ENCODE peak calls at places on chromosomes 4 and X, in nine cellular contexts. One of them, this sample, is unnamed.

GRCh38 chr4:127783026-127783769 is 1.1 kb downstream of the HSPA4L start:
- DNase-seq in astrocyte: peak; percentile 83
- DNase-seq in RWPE1: peak; percentile 91
- DNase-seq in fibroblast of pulmonary artery: peak; percentile 77
- DNase-seq in T-helper 1 cell: no peak
- DNase-seq in stimulated activated CD4-positive, alpha-beta T cell treated with anti-CD3 and anti-CD28 coated beads, Interleukin-12 subunit alpha, Interleukin-12 subunit beta, amount 100 ng/mL, for 24 hours: no peak
- DNase-seq in non-pigmented ciliary epithelial cell: peak; percentile 24
- DNase-seq in left cardiac atrium: peak; percentile 80
- DNase-seq in neural progenitor cell: peak; percentile 53
- DNase-seq in this sample: peak; percentile 87

GRCh38 chr4:81030617-81031388 is at the start of gene BMP3:
- DNase-seq in T-helper 1 cell: no peak
- DNase-seq in RWPE1: no peak
- DNase-seq in neural progenitor cell: peak; percentile 74
- DNase-seq in non-pigmented ciliary epithelial cell: no peak
- DNase-seq in stimulated activated CD4-positive, alpha-beta T cell treated with anti-CD3 and anti-CD28 coated beads, Interleukin-12 subunit alpha, Interleukin-12 subunit beta, amount 100 ng/mL, for 24 hours: no peak
- DNase-seq in fibroblast of pulmonary artery: no peak
- DNase-seq in astrocyte: peak; percentile 23
- DNase-seq in left cardiac atrium: peak; percentile 23
- DNase-seq in this sample: peak; percentile 86

GRCh38 chrX:133638285-133638684 is 223.0 kb upstream of the GPC4 start:
- DNase-seq in stimulated activated CD4-positive, alpha-beta T cell treated with anti-CD3 and anti-CD28 coated beads, Interleukin-12 subunit alpha, Interleukin-12 subunit beta, amount 100 ng/mL, for 24 hours: no peak
- DNase-seq in RWPE1: no peak
- DNase-seq in T-helper 1 cell: no peak
- DNase-seq in fibroblast of pulmonary artery: no peak
- DNase-seq in astrocyte: peak; percentile 56
- DNase-seq in non-pigmented ciliary epithelial cell: no peak
- DNase-seq in neural progenitor cell: no peak
- DNase-seq in left cardiac atrium: no peak
- DNase-seq in this sample: no peak

GRCh38 chr4:42048394-42048793 is 58.1 kb downstream of the SLC30A9 start:
- DNase-seq in astrocyte: peak; percentile 83
- DNase-seq in neural progenitor cell: no peak
- DNase-seq in fibroblast of pulmonary artery: peak; percentile 72
- DNase-seq in stimulated activated CD4-positive, alpha-beta T cell treated with anti-CD3 and anti-CD28 coated beads, Interleukin-12 subunit alpha, Interleukin-12 subunit beta, amount 100 ng/mL, for 24 hours: no peak
- DNase-seq in left cardiac atrium: no peak
- DNase-seq in RWPE1: peak; percentile 10
- DNase-seq in non-pigmented ciliary epithelial cell: peak; percentile 56
- DNase-seq in T-helper 1 cell: no peak
- DNase-seq in this sample: no peak

GRCh38 chrX:36534900-36535299 is 473.3 kb upstream of the FAM47C start:
- DNase-seq in RWPE1: no peak
- DNase-seq in left cardiac atrium: no peak
- DNase-seq in T-helper 1 cell: no peak
- DNase-seq in astrocyte: no peak
- DNase-seq in stimulated activated CD4-positive, alpha-beta T cell treated with anti-CD3 and anti-CD28 coated beads, Interleukin-12 subunit alpha, Interleukin-12 subunit beta, amount 100 ng/mL, for 24 hours: no peak
- DNase-seq in fibroblast of pulmonary artery: no peak
- DNase-seq in neural progenitor cell: no peak
- DNase-seq in non-pigmented ciliary epithelial cell: no peak
- DNase-seq in this sample: no peak

GRCh38 chr4:24559889-24560288 is 24.5 kb downstream of the DHX15 start:
- DNase-seq in T-helper 1 cell: no peak
- DNase-seq in RWPE1: no peak
- DNase-seq in astrocyte: peak; percentile 49
- DNase-seq in neural progenitor cell: no peak
- DNase-seq in stimulated activated CD4-positive, alpha-beta T cell treated with anti-CD3 and anti-CD28 coated beads, Interleukin-12 subunit alpha, Interleukin-12 subunit beta, amount 100 ng/mL, for 24 hours: no peak
- DNase-seq in left cardiac atrium: no peak
- DNase-seq in fibroblast of pulmonary artery: peak; percentile 61
- DNase-seq in non-pigmented ciliary epithelial cell: no peak
- DNase-seq in this sample: no peak

GRCh38 chrX:13448941-13449340 is 120.5 kb upstream of the EGFL6 start:
- DNase-seq in astrocyte: no peak
- DNase-seq in left cardiac atrium: no peak
- DNase-seq in fibroblast of pulmonary artery: no peak
- DNase-seq in T-helper 1 cell: no peak
- DNase-seq in RWPE1: no peak
- DNase-seq in neural progenitor cell: no peak
- DNase-seq in non-pigmented ciliary epithelial cell: no peak
- DNase-seq in stimulated activated CD4-positive, alpha-beta T cell treated with anti-CD3 and anti-CD28 coated beads, Interleukin-12 subunit alpha, Interleukin-12 subunit beta, amount 100 ng/mL, for 24 hours: no peak
- DNase-seq in this sample: no peak

GRCh38 chrX:67734111-67734753 is 190.4 kb downstream of the AR start:
- DNase-seq in RWPE1: no peak
- DNase-seq in stimulated activated CD4-positive, alpha-beta T cell treated with anti-CD3 and anti-CD28 coated beads, Interleukin-12 subunit alpha, Interleukin-12 subunit beta, amount 100 ng/mL, for 24 hours: no peak
- DNase-seq in astrocyte: no peak
- DNase-seq in fibroblast of pulmonary artery: peak; percentile 61
- DNase-seq in neural progenitor cell: no peak
- DNase-seq in non-pigmented ciliary epithelial cell: no peak
- DNase-seq in T-helper 1 cell: no peak
- DNase-seq in left cardiac atrium: no peak
- DNase-seq in this sample: no peak

GRCh38 chr4:140735779-140736391 is 20.3 kb downstream of the TBC1D9 start:
- DNase-seq in astrocyte: no peak
- DNase-seq in RWPE1: no peak
- DNase-seq in T-helper 1 cell: no peak
- DNase-seq in non-pigmented ciliary epithelial cell: no peak
- DNase-seq in fibroblast of pulmonary artery: no peak
- DNase-seq in left cardiac atrium: no peak
- DNase-seq in neural progenitor cell: no peak
- DNase-seq in stimulated activated CD4-positive, alpha-beta T cell treated with anti-CD3 and anti-CD28 coated beads, Interleukin-12 subunit alpha, Interleukin-12 subunit beta, amount 100 ng/mL, for 24 hours: no peak
- DNase-seq in this sample: no peak

GRCh38 chr4:84451546-84451945 is 47.5 kb downstream of the NKX6-1 start:
- DNase-seq in T-helper 1 cell: no peak
- DNase-seq in astrocyte: peak; percentile 5
- DNase-seq in RWPE1: no peak
- DNase-seq in fibroblast of pulmonary artery: peak; percentile 12
- DNase-seq in neural progenitor cell: peak; percentile 21
- DNase-seq in stimulated activated CD4-positive, alpha-beta T cell treated with anti-CD3 and anti-CD28 coated beads, Interleukin-12 subunit alpha, Interleukin-12 subunit beta, amount 100 ng/mL, for 24 hours: no peak
- DNase-seq in non-pigmented ciliary epithelial cell: no peak
- DNase-seq in left cardiac atrium: no peak
- DNase-seq in this sample: no peak

GRCh38 chr4:83009529-83009928 is 1.1 kb downstream of the LIN54 start:
- DNase-seq in neural progenitor cell: no peak
- DNase-seq in non-pigmented ciliary epithelial cell: no peak
- DNase-seq in left cardiac atrium: no peak
- DNase-seq in RWPE1: no peak
- DNase-seq in T-helper 1 cell: no peak
- DNase-seq in astrocyte: no peak
- DNase-seq in stimulated activated CD4-positive, alpha-beta T cell treated with anti-CD3 and anti-CD28 coated beads, Interleukin-12 subunit alpha, Interleukin-12 subunit beta, amount 100 ng/mL, for 24 hours: no peak
- DNase-seq in fibroblast of pulmonary artery: peak; percentile 35
- DNase-seq in this sample: no peak

GRCh38 chr4:41935652-41936021 is 408 bp downstream of the TMEM33 start:
- DNase-seq in stimulated activated CD4-positive, alpha-beta T cell treated with anti-CD3 and anti-CD28 coated beads, Interleukin-12 subunit alpha, Interleukin-12 subunit beta, amount 100 ng/mL, for 24 hours: peak; percentile 14
- DNase-seq in neural progenitor cell: no peak
- DNase-seq in fibroblast of pulmonary artery: peak; percentile 11
- DNase-seq in astrocyte: no peak
- DNase-seq in left cardiac atrium: no peak
- DNase-seq in RWPE1: peak; percentile 23
- DNase-seq in non-pigmented ciliary epithelial cell: no peak
- DNase-seq in T-helper 1 cell: no peak
- DNase-seq in this sample: no peak

GRCh38 chr4:133624744-133625143 is 475.6 kb downstream of the PCDH10 start:
- DNase-seq in T-helper 1 cell: no peak
- DNase-seq in stimulated activated CD4-positive, alpha-beta T cell treated with anti-CD3 and anti-CD28 coated beads, Interleukin-12 subunit alpha, Interleukin-12 subunit beta, amount 100 ng/mL, for 24 hours: no peak
- DNase-seq in fibroblast of pulmonary artery: no peak
- DNase-seq in non-pigmented ciliary epithelial cell: no peak
- DNase-seq in astrocyte: no peak
- DNase-seq in neural progenitor cell: peak; percentile 18
- DNase-seq in left cardiac atrium: no peak
- DNase-seq in RWPE1: no peak
- DNase-seq in this sample: no peak

GRCh38 chr4:149885896-149886295 is 70.3 kb upstream of the IQCM start:
- DNase-seq in fibroblast of pulmonary artery: peak; percentile 38
- DNase-seq in neural progenitor cell: no peak
- DNase-seq in left cardiac atrium: no peak
- DNase-seq in T-helper 1 cell: no peak
- DNase-seq in RWPE1: peak; percentile 62
- DNase-seq in stimulated activated CD4-positive, alpha-beta T cell treated with anti-CD3 and anti-CD28 coated beads, Interleukin-12 subunit alpha, Interleukin-12 subunit beta, amount 100 ng/mL, for 24 hours: no peak
- DNase-seq in non-pigmented ciliary epithelial cell: peak; percentile 50
- DNase-seq in astrocyte: peak; percentile 92
- DNase-seq in this sample: no peak

GRCh38 chr4:6346373-6347110 is 76.9 kb downstream of the WFS1 start:
- DNase-seq in left cardiac atrium: no peak
- DNase-seq in T-helper 1 cell: no peak
- DNase-seq in RWPE1: no peak
- DNase-seq in non-pigmented ciliary epithelial cell: no peak
- DNase-seq in astrocyte: no peak
- DNase-seq in stimulated activated CD4-positive, alpha-beta T cell treated with anti-CD3 and anti-CD28 coated beads, Interleukin-12 subunit alpha, Interleukin-12 subunit beta, amount 100 ng/mL, for 24 hours: no peak
- DNase-seq in neural progenitor cell: no peak
- DNase-seq in fibroblast of pulmonary artery: no peak
- DNase-seq in this sample: no peak

GRCh38 chr4:108181704-108182103 is 13.0 kb upstream of the LEF1 start:
- DNase-seq in fibroblast of pulmonary artery: no peak
- DNase-seq in stimulated activated CD4-positive, alpha-beta T cell treated with anti-CD3 and anti-CD28 coated beads, Interleukin-12 subunit alpha, Interleukin-12 subunit beta, amount 100 ng/mL, for 24 hours: no peak
- DNase-seq in neural progenitor cell: no peak
- DNase-seq in RWPE1: no peak
- DNase-seq in left cardiac atrium: no peak
- DNase-seq in non-pigmented ciliary epithelial cell: no peak
- DNase-seq in astrocyte: no peak
- DNase-seq in T-helper 1 cell: no peak
- DNase-seq in this sample: no peak

GRCh38 chr4:109977854-109978501 is 65.3 kb downstream of the EGF start:
- DNase-seq in T-helper 1 cell: no peak
- DNase-seq in stimulated activated CD4-positive, alpha-beta T cell treated with anti-CD3 and anti-CD28 coated beads, Interleukin-12 subunit alpha, Interleukin-12 subunit beta, amount 100 ng/mL, for 24 hours: no peak
- DNase-seq in astrocyte: peak; percentile 45
- DNase-seq in RWPE1: peak; percentile 45
- DNase-seq in non-pigmented ciliary epithelial cell: peak; percentile 17
- DNase-seq in fibroblast of pulmonary artery: peak; percentile 68
- DNase-seq in left cardiac atrium: no peak
- DNase-seq in neural progenitor cell: peak; percentile 38
- DNase-seq in this sample: no peak

GRCh38 chrX:151754042-151754419 is 19.5 kb downstream of the CNGA2 start:
- DNase-seq in T-helper 1 cell: no peak
- DNase-seq in RWPE1: peak; percentile 69
- DNase-seq in non-pigmented ciliary epithelial cell: peak; percentile 41
- DNase-seq in astrocyte: peak; percentile 85
- DNase-seq in neural progenitor cell: no peak
- DNase-seq in stimulated activated CD4-positive, alpha-beta T cell treated with anti-CD3 and anti-CD28 coated beads, Interleukin-12 subunit alpha, Interleukin-12 subunit beta, amount 100 ng/mL, for 24 hours: no peak
- DNase-seq in left cardiac atrium: no peak
- DNase-seq in fibroblast of pulmonary artery: peak; percentile 22
- DNase-seq in this sample: no peak

GRCh38 chr4:104966349-104967033 is 180.2 kb upstream of the TET2 start:
- DNase-seq in left cardiac atrium: no peak
- DNase-seq in fibroblast of pulmonary artery: peak; percentile 33
- DNase-seq in stimulated activated CD4-positive, alpha-beta T cell treated with anti-CD3 and anti-CD28 coated beads, Interleukin-12 subunit alpha, Interleukin-12 subunit beta, amount 100 ng/mL, for 24 hours: no peak
- DNase-seq in T-helper 1 cell: no peak
- DNase-seq in RWPE1: peak; percentile 19
- DNase-seq in astrocyte: no peak
- DNase-seq in neural progenitor cell: no peak
- DNase-seq in non-pigmented ciliary epithelial cell: no peak
- DNase-seq in this sample: no peak

GRCh38 chrX:37943554-37943953 is 62.8 kb upstream of the SYTL5 start:
- DNase-seq in non-pigmented ciliary epithelial cell: no peak
- DNase-seq in neural progenitor cell: no peak
- DNase-seq in stimulated activated CD4-positive, alpha-beta T cell treated with anti-CD3 and anti-CD28 coated beads, Interleukin-12 subunit alpha, Interleukin-12 subunit beta, amount 100 ng/mL, for 24 hours: no peak
- DNase-seq in left cardiac atrium: no peak
- DNase-seq in T-helper 1 cell: no peak
- DNase-seq in astrocyte: no peak
- DNase-seq in RWPE1: no peak
- DNase-seq in fibroblast of pulmonary artery: no peak
- DNase-seq in this sample: no peak

GRCh38 chrX:119455264-119455663 is 13.0 kb upstream of the SLC25A5 start:
- DNase-seq in T-helper 1 cell: no peak
- DNase-seq in fibroblast of pulmonary artery: peak; percentile 16
- DNase-seq in stimulated activated CD4-positive, alpha-beta T cell treated with anti-CD3 and anti-CD28 coated beads, Interleukin-12 subunit alpha, Interleukin-12 subunit beta, amount 100 ng/mL, for 24 hours: no peak
- DNase-seq in neural progenitor cell: no peak
- DNase-seq in astrocyte: no peak
- DNase-seq in RWPE1: peak; percentile 21
- DNase-seq in left cardiac atrium: no peak
- DNase-seq in non-pigmented ciliary epithelial cell: no peak
- DNase-seq in this sample: no peak

GRCh38 chrX:122094611-122095010 is 1047.2 kb downstream of the GLUD2 start:
- DNase-seq in astrocyte: peak; percentile 52
- DNase-seq in left cardiac atrium: no peak
- DNase-seq in fibroblast of pulmonary artery: peak; percentile 11
- DNase-seq in non-pigmented ciliary epithelial cell: peak; percentile 18
- DNase-seq in stimulated activated CD4-positive, alpha-beta T cell treated with anti-CD3 and anti-CD28 coated beads, Interleukin-12 subunit alpha, Interleukin-12 subunit beta, amount 100 ng/mL, for 24 hours: no peak
- DNase-seq in RWPE1: peak; percentile 0
- DNase-seq in neural progenitor cell: no peak
- DNase-seq in T-helper 1 cell: no peak
- DNase-seq in this sample: no peak

GRCh38 chrX:153901753-153902140 is 2.7 kb upstream of the AVPR2 start:
- DNase-seq in non-pigmented ciliary epithelial cell: no peak
- DNase-seq in T-helper 1 cell: no peak
- DNase-seq in RWPE1: no peak
- DNase-seq in neural progenitor cell: no peak
- DNase-seq in left cardiac atrium: no peak
- DNase-seq in fibroblast of pulmonary artery: no peak
- DNase-seq in stimulated activated CD4-positive, alpha-beta T cell treated with anti-CD3 and anti-CD28 coated beads, Interleukin-12 subunit alpha, Interleukin-12 subunit beta, amount 100 ng/mL, for 24 hours: no peak
- DNase-seq in astrocyte: no peak
- DNase-seq in this sample: no peak

GRCh38 chrX:46624090-46624786 is 50.7 kb downstream of the CHST7 start:
- DNase-seq in fibroblast of pulmonary artery: no peak
- DNase-seq in RWPE1: no peak
- DNase-seq in neural progenitor cell: no peak
- DNase-seq in T-helper 1 cell: no peak
- DNase-seq in astrocyte: no peak
- DNase-seq in stimulated activated CD4-positive, alpha-beta T cell treated with anti-CD3 and anti-CD28 coated beads, Interleukin-12 subunit alpha, Interleukin-12 subunit beta, amount 100 ng/mL, for 24 hours: no peak
- DNase-seq in non-pigmented ciliary epithelial cell: no peak
- DNase-seq in left cardiac atrium: no peak
- DNase-seq in this sample: no peak

GRCh38 chr4:117264072-117264471 is 178.7 kb upstream of the TRAM1L1 start:
- DNase-seq in RWPE1: no peak
- DNase-seq in left cardiac atrium: no peak
- DNase-seq in neural progenitor cell: no peak
- DNase-seq in stimulated activated CD4-positive, alpha-beta T cell treated with anti-CD3 and anti-CD28 coated beads, Interleukin-12 subunit alpha, Interleukin-12 subunit beta, amount 100 ng/mL, for 24 hours: no peak
- DNase-seq in fibroblast of pulmonary artery: no peak
- DNase-seq in non-pigmented ciliary epithelial cell: no peak
- DNase-seq in astrocyte: no peak
- DNase-seq in T-helper 1 cell: no peak
- DNase-seq in this sample: no peak

GRCh38 chrX:39030636-39031035 is 229.4 kb downstream of the MID1IP1 start:
- DNase-seq in left cardiac atrium: no peak
- DNase-seq in astrocyte: no peak
- DNase-seq in RWPE1: no peak
- DNase-seq in fibroblast of pulmonary artery: no peak
- DNase-seq in T-helper 1 cell: no peak
- DNase-seq in neural progenitor cell: no peak
- DNase-seq in stimulated activated CD4-positive, alpha-beta T cell treated with anti-CD3 and anti-CD28 coated beads, Interleukin-12 subunit alpha, Interleukin-12 subunit beta, amount 100 ng/mL, for 24 hours: no peak
- DNase-seq in non-pigmented ciliary epithelial cell: no peak
- DNase-seq in this sample: no peak

GRCh38 chrX:107766470-107767140 is 9.0 kb downstream of the TSC22D3 start:
- DNase-seq in stimulated activated CD4-positive, alpha-beta T cell treated with anti-CD3 and anti-CD28 coated beads, Interleukin-12 subunit alpha, Interleukin-12 subunit beta, amount 100 ng/mL, for 24 hours: no peak
- DNase-seq in neural progenitor cell: no peak
- DNase-seq in T-helper 1 cell: no peak
- DNase-seq in fibroblast of pulmonary artery: peak; percentile 75
- DNase-seq in RWPE1: peak; percentile 54
- DNase-seq in astrocyte: peak; percentile 14
- DNase-seq in left cardiac atrium: peak; percentile 49
- DNase-seq in non-pigmented ciliary epithelial cell: no peak
- DNase-seq in this sample: peak; percentile 88

GRCh38 chr4:14853186-14853946 is 148.9 kb upstream of the CPEB2 start:
- DNase-seq in neural progenitor cell: no peak
- DNase-seq in astrocyte: peak; percentile 95
- DNase-seq in stimulated activated CD4-positive, alpha-beta T cell treated with anti-CD3 and anti-CD28 coated beads, Interleukin-12 subunit alpha, Interleukin-12 subunit beta, amount 100 ng/mL, for 24 hours: no peak
- DNase-seq in RWPE1: peak; percentile 30
- DNase-seq in T-helper 1 cell: no peak
- DNase-seq in fibroblast of pulmonary artery: peak; percentile 85
- DNase-seq in non-pigmented ciliary epithelial cell: peak; percentile 80
- DNase-seq in left cardiac atrium: no peak
- DNase-seq in this sample: no peak

GRCh38 chr4:8250637-8251036 is 18.9 kb upstream of the HTRA3 start:
- DNase-seq in fibroblast of pulmonary artery: no peak
- DNase-seq in astrocyte: no peak
- DNase-seq in T-helper 1 cell: no peak
- DNase-seq in RWPE1: no peak
- DNase-seq in stimulated activated CD4-positive, alpha-beta T cell treated with anti-CD3 and anti-CD28 coated beads, Interleukin-12 subunit alpha, Interleukin-12 subunit beta, amount 100 ng/mL, for 24 hours: no peak
- DNase-seq in left cardiac atrium: no peak
- DNase-seq in non-pigmented ciliary epithelial cell: no peak
- DNase-seq in neural progenitor cell: no peak
- DNase-seq in this sample: no peak

GRCh38 chr4:183504930-183505555 is at the start of gene ING2:
- DNase-seq in RWPE1: peak; percentile 88
- DNase-seq in T-helper 1 cell: peak; percentile 82
- DNase-seq in astrocyte: peak; percentile 11
- DNase-seq in neural progenitor cell: peak; percentile 91
- DNase-seq in left cardiac atrium: no peak
- DNase-seq in stimulated activated CD4-positive, alpha-beta T cell treated with anti-CD3 and anti-CD28 coated beads, Interleukin-12 subunit alpha, Interleukin-12 subunit beta, amount 100 ng/mL, for 24 hours: no peak
- DNase-seq in non-pigmented ciliary epithelial cell: no peak
- DNase-seq in fibroblast of pulmonary artery: no peak
- DNase-seq in this sample: no peak

GRCh38 chr4:24274401-24275035 is 309.8 kb downstream of the DHX15 start:
- DNase-seq in non-pigmented ciliary epithelial cell: no peak
- DNase-seq in left cardiac atrium: no peak
- DNase-seq in astrocyte: peak; percentile 90
- DNase-seq in RWPE1: no peak
- DNase-seq in neural progenitor cell: no peak
- DNase-seq in T-helper 1 cell: no peak
- DNase-seq in fibroblast of pulmonary artery: peak; percentile 10
- DNase-seq in stimulated activated CD4-positive, alpha-beta T cell treated with anti-CD3 and anti-CD28 coated beads, Interleukin-12 subunit alpha, Interleukin-12 subunit beta, amount 100 ng/mL, for 24 hours: no peak
- DNase-seq in this sample: no peak

This sample was measured in sigmoid colon.